ENCODE peak calls at places on chromosomes 6 and 20, in four cellular contexts. V is heart left ventricle, P is ovary, E is cardiac muscle cell. Z is an unnamed sample.

GRCh38 chr6:83908813-83909212 is 49.3 kb downstream of the CYB5R4 start:
- DNase-seq in E (no peak), P (no peak), V (no peak), Z (no peak)

GRCh38 chr6:30646450-30647038 is 389 bp upstream of the C6orf136 start:
- DNase-seq in P (peak; percentile 96), V (peak; percentile 91), E (peak; percentile 12), Z (no peak)

GRCh38 chr6:63799813-63800212 is 164.2 kb downstream of the PHF3 start:
- DNase-seq in V (no peak), E (no peak), P (no peak), Z (no peak)

GRCh38 chr6:6635291-6635690 is 46.8 kb downstream of the LY86 start:
- DNase-seq in V (no peak), P (no peak), E (no peak), Z (no peak)

GRCh38 chr20:37902504-37903313 is at the start of gene VSTM2L:
- DNase-seq in E (peak; percentile 74), V (no peak), P (no peak), Z (no peak)

GRCh38 chr6:52560462-52560861 is 16.4 kb downstream of the TRAM2 start:
- DNase-seq in E (no peak), V (no peak), P (no peak), Z (no peak)

GRCh38 chr6:148251286-148251685 is 91.4 kb upstream of the SASH1 start:
- DNase-seq in E (peak; percentile 38), V (no peak), P (no peak), Z (no peak)

GRCh38 chr6:154824076-154824475 is 90.9 kb downstream of the SCAF8 start:
- DNase-seq in V (no peak), P (no peak), E (no peak), Z (no peak)

GRCh38 chr20:41172296-41173140 is 35.2 kb downstream of the PLCG1 start:
- DNase-seq in E (no peak), V (peak; percentile 21), P (peak; percentile 48), Z (no peak)

GRCh38 chr20:41174373-41174772 is 37.0 kb downstream of the PLCG1 start:
- DNase-seq in P (peak; percentile 42), V (peak; percentile 5), E (no peak), Z (peak; percentile 1)

GRCh38 chr20:41173791-41174341 is 36.5 kb downstream of the PLCG1 start:
- DNase-seq in V (peak; percentile 15), P (peak; percentile 41), E (no peak), Z (peak; percentile 4)

GRCh38 chr20:41171736-41172295 is 34.5 kb downstream of the PLCG1 start:
- DNase-seq in V (peak; percentile 5), E (no peak), P (peak; percentile 17), Z (no peak)

DNA sequence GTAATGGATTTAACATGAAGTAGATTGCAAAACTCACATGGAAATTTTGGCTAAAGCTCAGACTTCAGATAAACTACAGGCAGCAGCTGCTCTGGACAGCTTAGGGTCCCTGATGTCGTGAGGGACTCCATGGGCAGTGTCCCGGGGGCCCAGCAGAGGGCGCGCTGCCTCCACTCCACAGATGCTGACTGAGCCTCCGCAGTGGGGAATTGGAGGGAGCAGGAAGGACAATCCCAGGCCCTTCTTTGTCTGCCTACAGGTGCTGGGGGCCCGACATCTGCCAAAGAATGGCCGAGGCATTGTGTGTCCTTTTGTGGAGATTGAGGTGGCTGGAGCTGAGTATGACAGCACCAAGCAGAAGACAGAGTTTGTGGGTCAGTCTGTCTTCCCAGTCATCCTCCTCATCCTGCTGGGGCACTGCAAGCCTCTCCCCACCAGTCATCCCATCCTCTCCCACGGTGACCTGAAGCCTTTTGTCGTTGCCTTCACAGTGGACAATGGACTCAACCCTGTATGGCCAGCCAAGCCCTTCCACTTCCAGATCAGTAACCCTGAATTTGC is 35.9 kb downstream of the PLCG1 start:
- DNase-seq in P (peak; percentile 92), V (peak; percentile 86), E (peak; percentile 78), Z (peak; percentile 90)
- H3K27ac ChIP-seq in P (no peak overlapping the region), V (peak overlapping the region; percentile 68), E (no peak overlapping the region), Z (no peak overlapping the region)

GRCh38 chr20:2179233-2179580 is 77.6 kb downstream of the STK35 start:
- DNase-seq in E (no peak), V (no peak), P (no peak), Z (no peak)
- H3K27ac ChIP-seq in E (no peak overlapping the region), V (no peak overlapping the region), P (no peak overlapping the region), Z (no peak overlapping the region)

GRCh38 chr20:24953621-24954133 is 4.6 kb downstream of the CST7 start:
- DNase-seq in P (no peak), V (no peak), E (no peak), Z (no peak)

GRCh38 chr20:24954151-24954550 is 5.1 kb downstream of the CST7 start:
- DNase-seq in P (no peak), V (no peak), E (no peak), Z (no peak)

GRCh38 chr20:24953204-24953565 is 4.1 kb downstream of the CST7 start:
- DNase-seq in V (no peak), E (no peak), P (no peak), Z (no peak)

GRCh38 chr20:24951536-24952047 is 2.5 kb downstream of the CST7 start:
- DNase-seq in E (no peak), P (no peak), V (no peak), Z (no peak)

GRCh38 chr20:24952376-24953203 is 3.5 kb downstream of the CST7 start:
- DNase-seq in V (no peak), P (no peak), E (no peak), Z (no peak)
- H3K27ac ChIP-seq in V (peak overlapping the region; percentile 83), P (no peak overlapping the region), E (no peak overlapping the region), Z (no peak overlapping the region)

DNA sequence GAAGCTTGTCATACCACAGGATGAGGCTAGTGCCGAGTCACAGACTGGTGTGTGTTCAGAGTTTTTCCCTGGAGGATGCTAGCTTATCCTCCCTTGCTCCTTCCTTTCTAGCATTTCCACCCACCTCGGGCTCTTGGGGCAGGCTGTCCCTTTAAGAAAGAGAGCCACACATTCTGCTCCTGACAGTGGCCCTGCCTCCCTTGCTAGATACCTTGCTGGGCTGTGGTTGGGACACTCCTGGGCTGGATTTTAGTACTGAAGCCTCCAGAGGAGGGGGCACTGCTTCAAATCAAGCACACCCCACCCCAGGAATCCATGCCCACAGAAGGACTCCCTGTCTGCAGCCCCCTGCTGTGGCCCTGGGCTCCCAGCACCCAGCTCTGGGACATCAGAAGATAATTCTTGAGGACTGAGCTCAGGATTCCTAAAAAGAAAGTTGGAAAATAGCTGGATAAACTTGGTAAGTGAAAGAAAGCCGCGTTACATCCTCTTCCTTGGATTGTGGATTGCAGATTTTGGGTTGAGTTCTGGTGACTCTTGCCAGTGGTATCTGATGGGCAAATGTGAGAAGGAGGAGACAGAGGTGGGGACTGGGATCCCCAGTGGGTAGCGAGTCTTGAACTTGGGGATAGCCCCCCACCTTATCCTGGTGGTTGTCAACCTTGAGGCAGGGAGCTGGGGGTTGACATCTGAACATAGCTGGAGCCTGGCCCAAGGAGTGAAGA is 29.0 kb downstream of the DAAM2 start:
- DNase-seq in E (no peak), V (no peak), P (no peak), Z (no peak)
- H3K27ac ChIP-seq in E (no peak overlapping the region), V (peak overlapping the region; percentile 73), P (peak overlapping the region; percentile 49), Z (no peak overlapping the region)

Z was measured in SJCRH30.